ENCODE peak calls at places on chromosome 11, in five cellular contexts. X is right lobe of liver, W is cardiac fibroblast, I is fibroblast of pulmonary artery, S is neuronal stem cell. L is an unnamed sample.
A peak's percentile ranks its signal among the peaks of the same experiment; 100 is the strongest.

GRCh38 chr11:77300695-77301094 is 791 bp downstream of the GDPD4 start:
- DNase-seq in X (no peak), I (no peak), S (no peak), W (no peak), L (no peak)

GRCh38 chr11:125091247-125091876 is 20.1 kb downstream of the TMEM218 start:
- DNase-seq in I (peak; percentile 85), S (peak; percentile 71), W (peak; percentile 82), X (no peak), L (peak; percentile 66)

GRCh38 chr11:78370406-78371172 is 47.0 kb downstream of the GAB2 start:
- DNase-seq in I (peak; percentile 25), S (no peak), W (peak; percentile 56), X (no peak), L (no peak)

GRCh38 chr11:124276081-124276480 is 19.9 kb downstream of the OR8G5 start:
- DNase-seq in W (peak; percentile 82), S (no peak), X (no peak), I (peak; percentile 80), L (no peak)

GRCh38 chr11:11157201-11157600 is 195.8 kb downstream of the CSNK2A3 start:
- DNase-seq in X (peak; percentile 52), W (peak; percentile 25), I (peak; percentile 17), S (no peak), L (no peak)

GRCh38 chr11:68843703-68844312 is 2.1 kb upstream of the CPT1A start:
- DNase-seq in W (peak; percentile 40), I (no peak), S (no peak), X (peak; percentile 92), L (no peak)

GRCh38 chr11:73411031-73411430 is 34.8 kb downstream of the RELT start:
- DNase-seq in S (no peak), X (no peak), W (no peak), I (no peak), L (no peak)

GRCh38 chr11:911031-911889 is 650 bp upstream of the CHID1 start:
- DNase-seq in S (no peak), X (peak; percentile 46), W (peak; percentile 74), I (peak; percentile 47), L (no peak)

GRCh38 chr11:62806611-62807121 is 1.4 kb upstream of the NXF1 start:
- DNase-seq in S (no peak), W (peak; percentile 48), I (peak; percentile 48), X (no peak), L (no peak)

L was measured in D721Med.